ENCODE peak calls at places on chromosomes 6 and 20, in four cellular contexts. One of them, this sample, is unnamed.

GRCh38 chr6:56955171-56956155 is 556 bp downstream of the BEND6 start:
- DNase-seq in A549: peak; percentile 67
- DNase-seq in K562: peak; percentile 95
- DNase-seq in H1: peak; percentile 90
- DNase-seq in this sample: peak; percentile 83

GRCh38 chr6:16355238-16355637 is 116.9 kb downstream of the GMPR start:
- DNase-seq in A549: no peak
- DNase-seq in K562: no peak
- DNase-seq in H1: no peak
- DNase-seq in this sample: no peak

GRCh38 chr20:50462093-50462685 is 48.0 kb upstream of the PTPN1 start:
- DNase-seq in A549: no peak
- DNase-seq in K562: no peak
- DNase-seq in H1: no peak
- DNase-seq in this sample: no peak

GRCh38 chr6:123332070-123332469 is 304.7 kb downstream of the TRDN start:
- DNase-seq in A549: no peak
- DNase-seq in K562: no peak
- DNase-seq in H1: no peak
- DNase-seq in this sample: no peak

GRCh38 chr6:25062070-25062811 is 126.5 kb upstream of the RIPOR2 start:
- DNase-seq in A549: no peak
- DNase-seq in K562: no peak
- DNase-seq in H1: no peak
- DNase-seq in this sample: no peak

GRCh38 chr6:3247255-3248146 is 11.2 kb upstream of the PSMG4 start:
- DNase-seq in A549: peak; percentile 35
- DNase-seq in K562: peak; percentile 81
- DNase-seq in H1: no peak
- DNase-seq in this sample: peak; percentile 87

GRCh38 chr20:60695223-60695622 is 556.8 kb upstream of the CDH4 start:
- DNase-seq in A549: no peak
- DNase-seq in K562: peak; percentile 16
- DNase-seq in H1: no peak
- DNase-seq in this sample: no peak

GRCh38 chr6:107670792-107671199 is 153.3 kb downstream of the SCML4 start:
- DNase-seq in A549: no peak
- DNase-seq in K562: no peak
- DNase-seq in H1: no peak
- DNase-seq in this sample: no peak

GRCh38 chr6:170286246-170286933 is 4.5 kb downstream of the DLL1 start:
- DNase-seq in A549: no peak
- DNase-seq in K562: peak; percentile 34
- DNase-seq in H1: no peak
- DNase-seq in this sample: no peak

DNA sequence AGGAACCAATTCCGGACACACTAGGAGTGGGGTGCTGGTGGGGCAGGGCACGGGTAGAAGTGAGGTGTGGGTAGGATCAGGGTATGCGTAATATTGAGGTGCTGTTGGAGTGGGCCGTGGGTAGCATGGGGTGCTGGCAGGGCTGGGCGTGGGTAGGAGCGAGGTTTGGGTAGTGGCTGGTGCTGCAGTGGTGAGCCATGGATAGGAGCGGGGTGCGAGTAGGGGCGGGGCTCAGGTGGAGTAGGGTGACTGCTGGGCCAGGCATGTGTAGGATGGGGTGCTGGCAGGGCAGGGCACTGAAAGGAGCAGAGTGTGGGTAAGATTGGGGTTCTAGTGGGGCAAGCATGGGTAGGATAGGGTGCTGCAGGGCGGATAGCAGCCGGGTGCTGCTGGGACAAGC is 114.2 kb upstream of the DUSP22 start:
- DNase-seq in A549: no peak
- DNase-seq in K562: no peak
- DNase-seq in H1: no peak
- DNase-seq in this sample: no peak
- TF ChIP-seq CHD2 in A549: no peak
- TF ChIP-seq CHD2 in K562: no peak
- TF ChIP-seq CHD2 in H1: no peak
- TF ChIP-seq CHD2 in this sample: no peak

GRCh38 chr20:21396045-21396893 is 1.1 kb downstream of the NKX2-4 start:
- DNase-seq in A549: no peak
- DNase-seq in K562: no peak
- DNase-seq in H1: no peak
- DNase-seq in this sample: no peak
- TF ChIP-seq MAFK in A549: no peak
- TF ChIP-seq MAFK in K562: no peak
- TF ChIP-seq MAFK in H1: no peak
- TF ChIP-seq MAFK in this sample: no peak

DNA sequence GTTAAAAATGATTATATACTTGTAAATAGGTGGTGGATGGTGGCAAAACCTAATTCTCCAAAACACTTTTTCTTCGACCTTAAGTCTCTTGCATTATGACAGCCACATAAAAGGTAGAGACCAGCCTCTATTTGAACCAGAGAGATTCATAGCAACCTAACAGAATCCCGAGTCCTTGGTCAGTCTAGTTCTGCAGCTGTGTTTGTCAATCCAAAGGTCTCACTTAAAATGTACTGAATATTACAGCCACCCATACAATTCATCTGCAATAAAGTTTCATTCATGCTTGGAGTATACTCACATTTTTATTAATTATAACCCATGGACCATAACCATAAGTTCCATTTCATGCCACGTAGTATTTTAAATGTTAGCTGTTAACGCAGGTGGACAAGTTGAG is 87.2 kb downstream of the EPM2A start:
- DNase-seq in A549: no peak
- DNase-seq in K562: no peak
- DNase-seq in H1: no peak
- DNase-seq in this sample: no peak
- TF ChIP-seq CHD2 in A549: no peak
- TF ChIP-seq CHD2 in K562: no peak
- TF ChIP-seq CHD2 in H1: no peak
- TF ChIP-seq CHD2 in this sample: no peak

GRCh38 chr6:138926579-138926978 is 61.5 kb downstream of the REPS1 start:
- DNase-seq in A549: no peak
- DNase-seq in K562: no peak
- DNase-seq in H1: no peak
- DNase-seq in this sample: no peak

GRCh38 chr6:138920906-138921305 is 67.1 kb downstream of the REPS1 start:
- DNase-seq in A549: no peak
- DNase-seq in K562: no peak
- DNase-seq in H1: no peak
- DNase-seq in this sample: no peak

GRCh38 chr6:138925806-138926205 is 62.2 kb downstream of the REPS1 start:
- DNase-seq in A549: no peak
- DNase-seq in K562: no peak
- DNase-seq in H1: no peak
- DNase-seq in this sample: no peak

GRCh38 chr6:138923561-138923960 is 64.5 kb downstream of the REPS1 start:
- DNase-seq in A549: no peak
- DNase-seq in K562: no peak
- DNase-seq in H1: no peak
- DNase-seq in this sample: no peak
- TF ChIP-seq MAFK in A549: no peak
- TF ChIP-seq MAFK in K562: no peak
- TF ChIP-seq MAFK in H1: no peak
- TF ChIP-seq MAFK in this sample: no peak

GRCh38 chr6:152161501-152161900 is 354.0 kb downstream of the ESR1 start:
- DNase-seq in A549: no peak
- DNase-seq in K562: no peak
- DNase-seq in H1: no peak
- DNase-seq in this sample: no peak
- TF ChIP-seq CHD2 in A549: no peak
- TF ChIP-seq CHD2 in K562: no peak
- TF ChIP-seq CHD2 in H1: no peak
- TF ChIP-seq CHD2 in this sample: no peak

DNA sequence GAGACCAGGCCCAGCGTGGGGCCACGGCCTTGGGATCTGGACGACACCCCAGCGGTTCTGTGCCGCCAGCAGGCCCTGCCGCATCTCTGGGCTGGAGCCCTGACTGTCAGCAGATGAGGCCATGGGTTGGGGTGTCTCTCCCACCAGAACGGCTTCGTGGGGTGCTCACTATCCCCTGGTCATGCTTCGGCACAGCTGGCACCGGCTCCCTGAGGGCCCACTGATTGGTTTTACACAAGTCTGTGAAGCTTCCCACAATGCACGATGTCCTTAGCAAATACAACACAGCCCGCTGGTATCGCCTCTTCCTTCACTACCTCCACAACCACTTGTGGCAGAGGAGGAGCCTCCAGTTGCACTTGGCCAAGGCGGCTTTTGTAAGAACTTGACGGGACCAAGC is 94.3 kb downstream of the THBS2 start:
- DNase-seq in A549: no peak
- DNase-seq in K562: no peak
- DNase-seq in H1: no peak
- DNase-seq in this sample: no peak
- TF ChIP-seq MAFK in A549: no peak
- TF ChIP-seq MAFK in K562: no peak
- TF ChIP-seq MAFK in H1: no peak
- TF ChIP-seq MAFK in this sample: no peak

GRCh38 chr6:160766657-160767018 is 64.6 kb downstream of the PLG start:
- DNase-seq in A549: no peak
- DNase-seq in K562: no peak
- DNase-seq in H1: no peak
- DNase-seq in this sample: no peak

GRCh38 chr6:160768101-160768500 is 66.1 kb downstream of the PLG start:
- DNase-seq in A549: no peak
- DNase-seq in K562: no peak
- DNase-seq in H1: no peak
- DNase-seq in this sample: no peak

GRCh38 chr6:160767647-160768019 is 65.6 kb downstream of the PLG start:
- DNase-seq in A549: no peak
- DNase-seq in K562: no peak
- DNase-seq in H1: no peak
- DNase-seq in this sample: no peak

GRCh38 chr6:160765412-160765811 is 63.4 kb downstream of the PLG start:
- DNase-seq in A549: no peak
- DNase-seq in K562: no peak
- DNase-seq in H1: no peak
- DNase-seq in this sample: no peak

DNA sequence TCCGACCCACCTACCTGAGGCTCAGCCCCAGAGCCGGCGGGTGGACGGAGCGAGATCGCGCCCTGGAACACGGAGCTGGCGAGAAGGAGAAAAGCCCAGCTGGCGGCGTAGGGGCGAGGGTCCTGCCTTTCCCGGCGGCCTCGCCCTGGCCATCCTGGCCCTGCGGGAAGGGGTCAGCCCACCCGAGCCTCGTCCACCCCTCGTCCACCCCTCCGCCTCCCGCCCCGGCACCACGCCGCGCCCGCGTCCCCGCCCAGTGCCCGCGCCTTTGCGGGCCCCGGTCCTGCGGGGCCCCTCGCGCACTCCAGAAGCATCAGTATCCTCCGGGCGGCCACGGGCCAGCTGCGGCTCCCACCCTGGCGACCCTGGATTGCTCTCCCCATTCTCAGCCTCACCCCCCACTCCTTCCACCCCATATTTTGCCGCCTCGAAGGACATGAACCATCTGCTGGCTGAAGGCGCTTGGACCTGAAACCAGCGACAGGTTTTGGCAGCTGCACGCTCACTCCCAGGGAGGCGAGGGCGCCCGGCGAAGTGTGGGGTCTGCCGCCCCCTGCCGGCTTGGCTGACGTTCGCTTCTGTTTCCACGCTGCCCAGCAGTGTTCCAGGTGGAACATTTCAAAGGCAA is 65.1 kb downstream of the PLG start:
- DNase-seq in A549: peak; percentile 62
- DNase-seq in K562: peak; percentile 51
- DNase-seq in H1: peak; percentile 46
- DNase-seq in this sample: peak; percentile 39
- TF ChIP-seq CHD2 in A549: no peak
- TF ChIP-seq CHD2 in K562: no peak
- TF ChIP-seq CHD2 in H1: peak; percentile 11
- TF ChIP-seq CHD2 in this sample: no peak

DNA sequence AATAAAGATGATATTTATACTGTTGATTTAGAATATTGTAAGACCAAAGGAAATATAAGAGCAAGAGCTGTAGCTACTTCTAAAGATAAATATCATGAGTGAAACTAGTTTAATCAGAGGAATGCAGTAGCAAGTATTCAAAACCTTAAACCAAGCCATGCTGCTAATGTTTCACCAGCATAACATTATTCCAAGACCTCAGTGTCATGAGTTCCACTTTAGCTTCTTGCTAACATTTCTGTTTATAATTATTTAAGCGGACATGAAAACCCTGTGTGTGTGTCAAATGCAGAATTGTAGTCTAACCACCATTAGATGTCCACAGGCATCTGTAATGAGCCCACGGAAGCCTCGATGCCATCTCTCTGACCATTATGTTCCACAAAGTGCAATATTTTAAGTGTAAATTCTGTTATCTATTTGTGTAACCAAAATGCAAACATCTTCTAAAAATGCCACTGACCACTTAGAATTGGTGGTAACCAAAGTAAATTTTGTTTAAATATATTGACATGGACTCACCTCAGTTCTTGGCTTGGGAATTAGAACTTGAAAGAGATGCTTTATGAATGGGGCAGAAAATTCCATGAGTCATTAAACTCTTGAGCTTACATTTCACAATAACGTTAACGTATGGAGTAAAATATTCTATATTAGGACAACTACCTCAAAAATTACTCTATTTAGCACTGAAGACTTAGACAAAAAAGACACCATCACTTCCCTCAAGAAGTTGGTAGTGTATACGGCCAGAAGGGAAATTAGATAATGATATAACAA is 752.4 kb upstream of the MARCKS start:
- DNase-seq in A549: no peak
- DNase-seq in K562: no peak
- DNase-seq in H1: no peak
- DNase-seq in this sample: no peak
- TF ChIP-seq MAFK in A549: no peak
- TF ChIP-seq MAFK in K562: no peak
- TF ChIP-seq MAFK in H1: no peak
- TF ChIP-seq MAFK in this sample: no peak

DNA sequence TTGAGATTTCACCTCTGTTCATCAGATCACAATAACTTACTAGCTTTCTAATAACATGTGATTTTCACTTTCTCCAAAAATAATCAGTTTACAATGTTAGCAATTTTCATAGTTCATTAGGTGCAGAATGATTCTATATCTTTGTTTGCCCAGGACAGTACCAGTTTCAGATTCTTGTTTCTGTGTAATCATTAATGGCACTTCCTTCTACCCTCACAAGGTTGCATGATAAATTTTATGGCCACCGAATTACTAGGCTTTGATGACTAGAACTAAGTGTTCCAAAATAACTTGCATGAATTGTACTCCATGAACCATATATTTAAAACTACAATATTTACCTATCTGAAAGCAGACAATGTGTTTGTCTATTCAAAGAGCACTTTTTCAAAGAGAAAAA is 442.3 kb downstream of the EPHA7 start:
- DNase-seq in A549: no peak
- DNase-seq in K562: no peak
- DNase-seq in H1: no peak
- DNase-seq in this sample: no peak
- TF ChIP-seq CHD2 in A549: no peak
- TF ChIP-seq CHD2 in K562: no peak
- TF ChIP-seq CHD2 in H1: no peak
- TF ChIP-seq CHD2 in this sample: no peak

GRCh38 chr6:161379828-161380598 is 106.2 kb upstream of the AGPAT4 start:
- DNase-seq in A549: no peak
- DNase-seq in K562: peak; percentile 89
- DNase-seq in H1: no peak
- DNase-seq in this sample: no peak
- TF ChIP-seq MAFK in A549: no peak
- TF ChIP-seq MAFK in K562: no peak
- TF ChIP-seq MAFK in H1: no peak
- TF ChIP-seq MAFK in this sample: no peak

This sample was measured in HepG2.